ENCODE peak calls at places on chromosomes 3 and 15, in five cellular contexts. K is OCI-LY7, U is brain microvascular endothelial cell, Y is fibroblast of lung, Q is sigmoid colon. L is an unnamed sample.

GRCh38 chr3:32472716-32473115 is 29.9 kb downstream of the CMTM6 start:
- DNase-seq in K (no peak), U (no peak), Y (no peak), Q (no peak), L (no peak)

GRCh38 chr3:17742092-17742836 is at the start of gene TBC1D5:
- DNase-seq in K (peak), U (peak), Y (peak), Q (peak), L (peak)

GRCh38 chr15:76183906-76184639 is 124.3 kb downstream of the TMEM266 start:
- DNase-seq in K (no peak), U (no peak), Y (no peak), Q (no peak), L (no peak)

GRCh38 chr3:41159581-41160189 is 39.6 kb upstream of the CTNNB1 start:
- DNase-seq in K (no peak), U (no peak), Y (no peak), Q (no peak), L (no peak)

GRCh38 chr3:168165390-168166269 is 69.9 kb upstream of the GOLIM4 start:
- DNase-seq in K (peak), U (peak), Y (peak), Q (peak), L (no peak)

GRCh38 chr3:132486086-132486485 is 68.8 kb downstream of the DNAJC13 start:
- DNase-seq in K (no peak), U (no peak), Y (peak), Q (no peak), L (no peak)

GRCh38 chr3:157330206-157330605 is 106.4 kb upstream of the PTX3 start:
- DNase-seq in K (no peak), U (no peak), Y (no peak), Q (no peak), L (no peak)

GRCh38 chr15:41018534-41018933 is 65.3 kb downstream of the CHAC1 start:
- DNase-seq in K (no peak), U (no peak), Y (peak), Q (no peak), L (no peak)

GRCh38 chr3:13494463-13495350 is 14.6 kb downstream of the HDAC11 start:
- DNase-seq in K (peak), U (peak), Y (peak), Q (no peak), L (no peak)

GRCh38 chr15:28873585-28874139 is 12.1 kb upstream of the APBA2 start:
- DNase-seq in K (no peak), U (no peak), Y (no peak), Q (no peak), L (peak)

GRCh38 chr3:105334138-105334882 is 32.4 kb upstream of the ALCAM start:
- DNase-seq in K (no peak), U (no peak), Y (no peak), Q (no peak), L (no peak)

GRCh38 chr15:75661041-75661778 is 13.5 kb downstream of the SNX33 start:
- DNase-seq in K (no peak), U (peak), Y (peak), Q (peak), L (no peak)

GRCh38 chr3:194993896-194994295 is 277.1 kb downstream of the XXYLT1 start:
- DNase-seq in K (no peak), U (no peak), Y (no peak), Q (no peak), L (no peak)

GRCh38 chr3:113143353-113143752 is 68.0 kb upstream of the BOC start:
- DNase-seq in K (no peak), U (no peak), Y (no peak), Q (no peak), L (no peak)
- H3K27ac ChIP-seq in K (no peak), U (no peak), Y (no peak), Q (no peak), L (no peak)

GRCh38 chr3:50192124-50192523 is 714 bp downstream of the GNAT1 start:
- DNase-seq in K (no peak), U (no peak), Y (no peak), Q (no peak), L (no peak)

GRCh38 chr3:50190921-50191660 is at the start of gene GNAT1:
- DNase-seq in K (peak), U (no peak), Y (no peak), Q (no peak), L (no peak)

GRCh38 chr3:50187750-50188149 is 3.7 kb upstream of the GNAT1 start:
- DNase-seq in K (no peak), U (no peak), Y (no peak), Q (no peak), L (no peak)

GRCh38 chr3:50189274-50189673 is 2.1 kb upstream of the GNAT1 start:
- DNase-seq in K (peak), U (peak), Y (peak), Q (peak), L (no peak)

GRCh38 chr3:50189989-50190388 is 1.4 kb upstream of the GNAT1 start:
- DNase-seq in K (no peak), U (no peak), Y (no peak), Q (no peak), L (no peak)
- H3K27ac ChIP-seq in K (no peak), U (no peak), Y (no peak), Q (no peak), L (no peak)

DNA sequence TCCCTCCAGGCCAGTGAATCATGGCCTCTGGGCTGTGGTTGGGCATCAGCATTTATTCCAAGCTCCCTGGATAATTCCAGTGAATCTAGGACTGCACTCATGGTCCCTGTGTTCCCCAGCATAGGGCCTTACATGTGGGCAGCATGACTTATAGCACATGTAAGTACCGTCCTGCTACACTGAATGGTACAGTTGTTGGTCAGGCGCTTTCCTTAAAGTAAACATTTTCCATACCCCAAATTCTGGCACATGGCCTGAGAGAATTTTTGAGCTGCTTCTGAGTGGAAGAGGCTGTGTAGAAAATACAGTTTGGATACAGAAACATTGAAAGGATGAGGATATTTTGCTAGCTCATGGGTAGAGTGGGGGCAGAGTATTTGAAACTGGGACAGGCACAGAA is 27.5 kb downstream of the CORO2B start:
- DNase-seq in K (no peak), U (no peak), Y (peak), Q (no peak), L (no peak)
- H3K27ac ChIP-seq in K (no peak), U (no peak), Y (no peak), Q (no peak), L (no peak)

GRCh38 chr3:156300929-156301806 is 180.8 kb downstream of the KCNAB1 start:
- DNase-seq in K (no peak), U (no peak), Y (peak), Q (no peak), L (no peak)
- H3K27ac ChIP-seq in K (no peak), U (no peak), Y (no peak), Q (no peak), L (no peak)